ENCODE peak calls at places on chromosomes 6 and 20, in five cellular contexts. P, R, M, D and U are unnamed samples.

GRCh38 chr6:152309648-152310047 is 327.5 kb downstream of the SYNE1 start:
- DNase-seq in P (peak; percentile 21), R (no peak), D (no peak), M (peak; percentile 76), U (peak; percentile 12)

GRCh38 chr20:32449057-32449889 is 91.1 kb downstream of the ASXL1 start:
- DNase-seq in M (no peak), R (no peak), D (no peak), P (no peak), U (no peak)

GRCh38 chr6:87670707-87671106 is 31.3 kb downstream of the AKIRIN2 start:
- DNase-seq in M (no peak), P (no peak), D (no peak), R (no peak), U (no peak)

GRCh38 chr6:9126845-9127560 is 691.7 kb upstream of the SLC35B3 start:
- DNase-seq in R (peak; percentile 51), P (no peak), M (no peak), D (no peak), U (no peak)

GRCh38 chr6:15912505-15912767 is 216.4 kb upstream of the MYLIP start:
- DNase-seq in P (no peak), D (no peak), M (no peak), R (no peak), U (no peak)

GRCh38 chr6:150142657-150143501 is at the start of gene PPP1R14C:
- DNase-seq in M (peak; percentile 74), P (peak; percentile 63), R (no peak), D (no peak), U (peak; percentile 72)

GRCh38 chr6:39936857-39937256 is 2.6 kb upstream of the MOCS1 start:
- DNase-seq in M (no peak), D (no peak), P (no peak), R (no peak), U (no peak)

GRCh38 chr6:158789115-158789917 is 29.9 kb downstream of the EZR start:
- DNase-seq in R (no peak), P (no peak), M (peak; percentile 69), D (no peak), U (no peak)

GRCh38 chr6:39172377-39172757 is 56.9 kb downstream of the KCNK5 start:
- DNase-seq in R (no peak), D (no peak), M (no peak), P (no peak), U (no peak)

GRCh38 chr6:111096246-111096645 is 8.9 kb downstream of the SLC16A10 start:
- DNase-seq in M (peak; percentile 61), R (no peak), P (no peak), D (no peak), U (no peak)

GRCh38 chr20:63027425-63028389 is 20.9 kb upstream of the BHLHE23 start:
- DNase-seq in D (no peak), R (no peak), P (no peak), M (no peak), U (peak; percentile 50)